ENCODE peak calls at places on chromosome 9, in six cellular contexts. K is CD8-positive, alpha-beta T cell; L is fibroblast of pulmonary artery; V is mesendoderm; S is heart right ventricle; B is right atrium auricular region. M is an unnamed sample.

GRCh38 chr9:119026120-119026519 is 343.1 kb downstream of the BRINP1 start:
- DNase-seq in K (no peak), L (no peak), V (peak), S (peak), B (peak), M (peak)

GRCh38 chr9:114288233-114289051 is 34.5 kb upstream of the ORM1 start:
- DNase-seq in K (no peak), L (peak), V (peak), S (no peak), B (no peak), M (peak)

GRCh38 chr9:84002344-84002743 is 21.7 kb downstream of the RMI1 start:
- DNase-seq in K (no peak), L (peak), V (no peak), S (no peak), B (no peak), M (peak)

GRCh38 chr9:133101356-133102189 is 19.5 kb downstream of the RALGDS start:
- DNase-seq in K (no peak), L (no peak), V (no peak), S (no peak), B (no peak), M (no peak)

GRCh38 chr9:72362680-72363139 is 2.3 kb downstream of the ZFAND5 start:
- DNase-seq in K (no peak), L (peak), V (peak), S (peak), B (peak), M (peak)

GRCh38 chr9:137380171-137380570 is 42.8 kb downstream of the EXD3 start:
- DNase-seq in K (no peak), L (no peak), V (no peak), S (no peak), B (no peak), M (no peak)

GRCh38 chr9:36873247-36873875 is 160.7 kb downstream of the PAX5 start:
- DNase-seq in K (peak), L (peak), V (peak), S (peak), B (no peak), M (peak)

GRCh38 chr9:77957652-77958051 is 74.0 kb downstream of the GNAQ start:
- DNase-seq in K (no peak), L (no peak), V (no peak), S (no peak), B (no peak), M (no peak)

GRCh38 chr9:125444166-125444565 is 182.5 kb downstream of the GAPVD1 start:
- DNase-seq in K (no peak), L (no peak), V (no peak), S (no peak), B (no peak), M (no peak)

GRCh38 chr9:126514037-126514821 is 99.5 kb upstream of the LMX1B start:
- DNase-seq in K (peak), L (peak), V (peak), S (peak), B (no peak), M (no peak)

GRCh38 chr9:77647659-77648457 is at the start of gene GNA14:
- DNase-seq in K (no peak), L (peak), V (peak), S (peak), B (peak), M (peak)

GRCh38 chr9:121929893-121930875 is 162.9 kb downstream of the TTLL11 start:
- DNase-seq in K (no peak), L (no peak), V (peak), S (no peak), B (no peak), M (no peak)

DNA sequence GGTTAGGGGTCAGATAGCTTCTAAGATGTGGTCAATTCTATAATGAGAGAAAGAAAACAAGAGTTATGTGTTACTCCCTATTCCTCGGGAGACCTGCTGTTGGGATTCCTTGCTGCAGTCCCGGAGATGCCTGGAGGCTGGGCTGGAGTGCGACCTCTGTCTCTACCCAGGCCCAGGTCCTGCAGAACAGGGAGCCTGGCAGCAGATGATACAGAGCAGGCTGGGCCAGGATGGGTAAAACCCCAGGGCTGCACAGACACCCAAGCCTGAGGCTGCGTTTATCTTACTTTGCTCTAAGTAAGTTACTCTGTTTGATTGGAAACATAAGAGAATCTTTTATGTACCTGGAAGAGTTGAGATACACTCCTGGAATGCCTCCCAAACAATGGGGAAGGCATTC is 26.9 kb upstream of the FAM120AOS start:
- DNase-seq in K (no peak), L (no peak), V (peak), S (no peak), B (no peak), M (no peak)
- H3K4me3 ChIP-seq in K (no peak), L (no peak), V (no peak), S (no peak), B (no peak), M (no peak)

GRCh38 chr9:69818946-69819345 is 1.7 kb upstream of the CFAP95 start:
- DNase-seq in K (no peak), L (no peak), V (no peak), S (no peak), B (no peak), M (peak)

GRCh38 chr9:69822091-69822750 is 1.6 kb downstream of the CFAP95 start:
- DNase-seq in K (no peak), L (peak), V (peak), S (no peak), B (no peak), M (peak)

GRCh38 chr9:69820955-69821788 is 555 bp downstream of the CFAP95 start:
- DNase-seq in K (no peak), L (no peak), V (no peak), S (no peak), B (no peak), M (no peak)

GRCh38 chr9:69829484-69829883 is 8.9 kb downstream of the CFAP95 start:
- DNase-seq in K (no peak), L (no peak), V (no peak), S (no peak), B (no peak), M (no peak)

GRCh38 chr9:69824497-69825252 is 4.1 kb downstream of the CFAP95 start:
- DNase-seq in K (no peak), L (no peak), V (no peak), S (no peak), B (no peak), M (no peak)
- H3K4me3 ChIP-seq in K (no peak), L (no peak), V (no peak), S (no peak), B (no peak), M (no peak)

DNA sequence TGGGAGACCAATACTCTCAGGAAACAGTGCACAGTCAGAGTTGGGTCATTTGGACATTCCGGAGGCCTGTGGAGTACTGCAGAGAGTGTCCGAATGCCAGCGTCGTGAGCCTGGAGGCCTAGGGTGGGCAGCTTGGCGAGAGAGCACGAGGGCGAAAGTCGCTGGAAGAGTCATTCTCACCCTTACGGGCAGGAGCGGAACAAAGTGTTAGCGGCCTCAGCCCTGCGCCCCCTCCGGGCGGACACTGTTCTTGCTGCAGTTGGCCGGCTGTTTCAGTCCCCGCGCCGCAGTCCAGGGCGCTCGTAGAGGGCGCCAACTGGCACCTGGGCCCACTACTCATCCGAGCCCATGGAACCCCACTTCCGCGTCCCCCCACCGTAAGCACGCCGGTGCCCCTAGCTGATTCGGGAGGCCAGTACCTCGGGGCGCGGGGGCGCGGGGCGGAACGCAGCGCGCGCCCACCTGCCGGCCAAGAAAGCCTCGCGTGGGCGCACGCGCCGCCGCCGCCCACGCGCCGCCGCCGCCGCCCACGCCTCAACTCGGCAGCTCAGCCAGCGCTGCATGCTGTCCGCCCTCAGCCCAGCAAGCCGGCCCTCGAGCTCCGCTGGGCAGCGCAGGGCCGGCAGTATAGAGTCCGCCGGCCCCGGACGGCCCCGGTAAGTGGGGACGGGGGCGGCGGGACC is 99.7 kb upstream of the CCL21 start:
- DNase-seq in K (no peak), L (peak), V (peak), S (no peak), B (no peak), M (no peak)
- H3K4me3 ChIP-seq in K (no peak), L (no peak), V (no peak), S (peak), B (no peak), M (no peak)

DNA sequence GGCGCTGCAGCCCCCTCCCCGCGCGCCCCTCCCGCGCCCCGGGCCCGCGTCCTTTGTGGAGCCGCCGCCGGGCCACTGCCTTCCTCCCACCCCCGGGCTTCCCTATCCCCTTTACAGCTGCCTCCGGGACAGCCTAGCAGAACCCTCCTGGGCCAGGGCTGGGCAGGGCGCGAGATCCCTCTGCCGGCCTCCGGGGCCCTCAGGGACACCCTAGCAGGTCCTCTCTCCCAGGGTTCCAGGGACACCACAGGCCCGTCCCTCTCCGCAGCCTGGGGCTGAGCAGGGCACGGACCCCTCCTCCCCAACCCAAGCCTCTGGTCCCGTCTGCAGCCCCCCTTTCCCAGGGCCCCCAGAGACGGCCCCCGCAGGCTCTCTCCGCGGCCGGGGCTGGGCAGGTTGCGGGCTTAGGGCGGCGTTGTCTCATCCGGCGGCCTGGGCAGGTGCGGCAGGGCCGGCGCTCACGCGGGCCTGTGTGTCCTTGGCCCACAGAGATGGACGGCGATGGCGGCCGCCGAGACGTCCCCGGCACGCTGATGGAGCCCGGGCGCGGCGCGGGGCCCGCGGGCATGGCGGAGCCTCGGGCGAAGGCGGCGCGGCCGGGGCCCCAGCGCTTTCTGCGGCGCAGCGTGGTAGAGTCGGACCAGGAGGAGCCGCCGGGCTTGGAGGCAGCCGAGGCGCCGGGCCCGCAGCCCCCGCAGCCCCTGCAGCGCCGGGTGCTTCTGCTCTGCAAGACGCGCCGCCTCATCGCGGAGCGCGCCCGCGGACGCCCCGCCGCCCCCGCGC is 691 bp downstream of the WNK2 start:
- DNase-seq in K (no peak), L (no peak), V (peak), S (no peak), B (no peak), M (no peak)
- H3K4me3 ChIP-seq in K (peak), L (no peak), V (peak), S (peak), B (peak), M (no peak)

GRCh38 chr9:88577256-88577655 is 42.3 kb downstream of the NXNL2 start:
- DNase-seq in K (no peak), L (no peak), V (no peak), S (no peak), B (no peak), M (no peak)

GRCh38 chr9:88571417-88571816 is 36.4 kb downstream of the NXNL2 start:
- DNase-seq in K (no peak), L (no peak), V (no peak), S (no peak), B (no peak), M (no peak)

GRCh38 chr9:88577736-88578485 is 42.9 kb downstream of the NXNL2 start:
- DNase-seq in K (no peak), L (no peak), V (no peak), S (no peak), B (no peak), M (no peak)

GRCh38 chr9:88572684-88573083 is 37.7 kb downstream of the NXNL2 start:
- DNase-seq in K (no peak), L (no peak), V (no peak), S (no peak), B (no peak), M (no peak)

DNA sequence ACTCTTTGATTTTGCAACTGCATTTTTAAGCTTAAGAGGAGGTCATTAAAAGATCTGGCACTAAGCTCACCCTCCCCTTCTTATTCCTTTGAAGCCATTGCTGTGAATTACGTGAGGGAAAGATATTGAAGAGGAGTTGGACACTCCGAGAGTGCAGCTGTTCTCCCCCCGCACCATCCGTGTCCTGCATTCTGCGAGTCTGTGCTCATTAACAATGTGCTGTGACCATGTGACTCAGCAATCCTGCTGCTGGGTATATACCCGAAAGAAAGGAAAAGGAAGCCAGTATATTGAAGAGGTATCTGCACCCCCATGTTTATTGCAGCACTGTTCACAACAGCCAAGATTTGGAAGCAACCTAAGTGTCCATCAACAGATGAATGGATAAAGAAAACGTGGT is 40.0 kb downstream of the NXNL2 start:
- DNase-seq in K (no peak), L (peak), V (no peak), S (no peak), B (no peak), M (peak)
- H3K4me3 ChIP-seq in K (no peak), L (no peak), V (no peak), S (no peak), B (no peak), M (no peak)

GRCh38 chr9:7844283-7844682 is 44.7 kb upstream of the DMAC1 start:
- DNase-seq in K (no peak), L (peak), V (peak), S (no peak), B (no peak), M (peak)
- H3K4me3 ChIP-seq in K (no peak), L (no peak), V (no peak), S (no peak), B (no peak), M (no peak)

GRCh38 chr9:20619492-20619860 is 2.8 kb downstream of the MLLT3 start:
- DNase-seq in K (no peak), L (no peak), V (no peak), S (no peak), B (no peak), M (no peak)
- H3K4me3 ChIP-seq in K (peak), L (peak), V (no peak), S (peak), B (no peak), M (peak)

GRCh38 chr9:110742741-110743371 is 74.3 kb downstream of the MUSK start:
- DNase-seq in K (no peak), L (peak), V (peak), S (no peak), B (no peak), M (peak)
- H3K4me3 ChIP-seq in K (no peak), L (peak), V (no peak), S (no peak), B (no peak), M (peak)

GRCh38 chr9:22976454-22976853 is 529.8 kb downstream of the DMRTA1 start:
- DNase-seq in K (no peak), L (peak), V (no peak), S (no peak), B (no peak), M (peak)
- H3K4me3 ChIP-seq in K (no peak), L (no peak), V (no peak), S (no peak), B (no peak), M (no peak)

GRCh38 chr9:20528253-20528652 is 94.0 kb downstream of the MLLT3 start:
- DNase-seq in K (no peak), L (no peak), V (no peak), S (no peak), B (no peak), M (no peak)
- H3K4me3 ChIP-seq in K (no peak), L (no peak), V (no peak), S (no peak), B (no peak), M (no peak)